ENCODE peak calls at places on chromosomes 13 and 19, in seven cellular contexts. H, F, X, L, K, P and Z are unnamed samples.

GRCh38 chr13:110424596-110425443 is 117.7 kb downstream of the COL4A2 start:
- DNase-seq in X (no peak), L (no peak), F (no peak), P (no peak), K (peak), H (no peak), Z (no peak)

GRCh38 chr19:39310558-39311311 is 9.9 kb downstream of the LRFN1 start:
- DNase-seq in F (no peak), L (peak), H (peak), P (peak), K (no peak), X (no peak), Z (no peak)

GRCh38 chr19:37007587-37008220 is 70.5 kb upstream of the ZNF420 start:
- DNase-seq in L (no peak), X (peak), K (no peak), P (peak), F (peak), H (peak), Z (no peak)

GRCh38 chr19:34350161-34350561 is 14.8 kb upstream of the GPI start:
- DNase-seq in X (no peak), K (no peak), L (no peak), P (no peak), F (no peak), H (no peak), Z (no peak)

GRCh38 chr19:30848626-30849322 is 476.6 kb downstream of the ZNF536 start:
- DNase-seq in L (no peak), X (no peak), P (no peak), F (no peak), H (no peak), K (no peak), Z (no peak)

GRCh38 chr13:65907656-65908441 is 1322.3 kb downstream of the PCDH9 start:
- DNase-seq in L (no peak), X (no peak), K (no peak), F (no peak), H (no peak), P (no peak), Z (no peak)

GRCh38 chr13:111549464-111549863 is 229.0 kb downstream of the TEX29 start:
- DNase-seq in P (no peak), F (no peak), L (no peak), H (no peak), X (no peak), K (no peak), Z (no peak)

GRCh38 chr13:42707003-42707402 is 74.4 kb upstream of the FAM216B start:
- DNase-seq in H (no peak), P (peak), X (no peak), L (no peak), K (no peak), F (no peak), Z (no peak)

GRCh38 chr13:32911506-32911905 is 104.7 kb upstream of the KL start:
- DNase-seq in P (peak), X (peak), H (peak), L (peak), F (no peak), K (peak), Z (no peak)

GRCh38 chr13:29520671-29521070 is 74.8 kb downstream of the SLC7A1 start:
- DNase-seq in L (no peak), P (peak), X (no peak), H (no peak), K (no peak), F (no peak), Z (no peak)

GRCh38 chr19:17829855-17830566 is 8.7 kb upstream of the INSL3 start:
- DNase-seq in X (no peak), L (peak), K (peak), F (no peak), P (peak), H (peak), Z (no peak)

GRCh38 chr13:50572129-50572528 is 271.4 kb downstream of the DLEU7 start:
- DNase-seq in P (no peak), X (no peak), K (no peak), H (no peak), L (no peak), F (no peak), Z (no peak)

GRCh38 chr19:33374406-33374703 is 846 bp downstream of the CEBPG start:
- DNase-seq in F (no peak), H (no peak), X (peak), P (no peak), K (no peak), L (no peak), Z (no peak)

GRCh38 chr13:87680298-87680697 is 9.1 kb downstream of the SLITRK5 start:
- DNase-seq in P (no peak), H (no peak), K (peak), L (no peak), X (no peak), F (no peak), Z (peak)

GRCh38 chr13:110089815-110090214 is 217.1 kb downstream of the COL4A1 start:
- DNase-seq in X (no peak), H (peak), F (no peak), P (no peak), K (no peak), L (no peak), Z (no peak)

GRCh38 chr19:13165091-13165997 is 15.1 kb downstream of the IER2 start:
- DNase-seq in P (peak), F (no peak), L (peak), X (no peak), K (peak), H (peak), Z (no peak)

GRCh38 chr19:2546128-2547032 is 70.5 kb downstream of the GADD45B start:
- DNase-seq in X (no peak), L (peak), K (peak), F (peak), P (peak), H (peak), Z (no peak)

GRCh38 chr13:109610517-109610916 is 175.9 kb downstream of the IRS2 start:
- DNase-seq in H (peak), K (peak), X (no peak), F (no peak), P (peak), L (peak), Z (no peak)

GRCh38 chr19:2412449-2412848 is 14.9 kb downstream of the TIMM13 start:
- DNase-seq in F (no peak), K (no peak), L (no peak), H (no peak), X (no peak), P (no peak), Z (no peak)

GRCh38 chr13:32165791-32166190 is 134.2 kb downstream of the FRY start:
- DNase-seq in H (no peak), L (no peak), X (peak), P (no peak), F (no peak), K (no peak), Z (peak)

GRCh38 chr19:45468159-45468651 is 409 bp downstream of the FOSB start:
- DNase-seq in P (peak), F (no peak), X (no peak), L (peak), K (peak), H (no peak), Z (no peak)

GRCh38 chr13:94419304-94419943 is 60.1 kb downstream of the DCT start:
- DNase-seq in P (peak), F (no peak), X (peak), K (no peak), L (no peak), H (no peak), Z (peak)

GRCh38 chr13:35283856-35284255 is 192.6 kb downstream of the MAB21L1 start:
- DNase-seq in L (no peak), P (peak), K (peak), H (no peak), F (no peak), X (peak), Z (peak)

GRCh38 chr19:35006999-35007365 is 6.9 kb downstream of the GRAMD1A start:
- DNase-seq in H (no peak), L (no peak), F (no peak), X (no peak), K (no peak), P (no peak), Z (no peak)

GRCh38 chr13:31638577-31638976 is 100.7 kb upstream of the RXFP2 start:
- DNase-seq in L (no peak), P (peak), H (no peak), K (no peak), F (no peak), X (peak), Z (peak)

GRCh38 chr13:114097893-114098688 is 34.3 kb downstream of the RASA3 start:
- DNase-seq in H (no peak), P (no peak), X (no peak), F (no peak), L (peak), K (no peak), Z (no peak)

GRCh38 chr19:18468930-18469244 is 31.0 kb upstream of the ISYNA1 start:
- DNase-seq in P (no peak), K (no peak), X (no peak), H (no peak), L (no peak), F (no peak), Z (no peak)

GRCh38 chr13:29754486-29754806 is 96.0 kb downstream of the UBL3 start:
- DNase-seq in H (peak), K (no peak), L (peak), P (peak), F (no peak), X (no peak), Z (no peak)

GRCh38 chr19:16106121-16106520 is 5.6 kb upstream of the RAB8A start:
- DNase-seq in X (peak), F (no peak), H (no peak), K (no peak), L (no peak), P (peak), Z (no peak)

GRCh38 chr13:40981949-40982348 is 37.2 kb downstream of the ELF1 start:
- DNase-seq in P (peak), X (no peak), L (no peak), F (no peak), K (no peak), H (no peak), Z (no peak)

GRCh38 chr13:40982772-40983171 is 36.3 kb downstream of the ELF1 start:
- DNase-seq in P (peak), F (no peak), X (peak), L (no peak), K (peak), H (no peak), Z (no peak)

GRCh38 chr13:40983269-40983668 is 35.8 kb downstream of the ELF1 start:
- DNase-seq in P (peak), L (no peak), X (no peak), F (no peak), H (no peak), K (no peak), Z (no peak)

GRCh38 chr13:40980466-40980865 is 38.6 kb downstream of the ELF1 start:
- DNase-seq in H (no peak), F (no peak), L (no peak), K (no peak), X (no peak), P (no peak), Z (no peak)

GRCh38 chr13:40981361-40981760 is 37.8 kb downstream of the ELF1 start:
- DNase-seq in K (no peak), F (no peak), H (no peak), P (peak), X (no peak), L (no peak), Z (no peak)
- H3K27ac ChIP-seq in K (peak), F (peak), H (no peak), P (no peak), X (no peak), L (no peak), Z (peak)

GRCh38 chr13:26561636-26562537 is 4.4 kb downstream of the WASF3 start:
- DNase-seq in P (peak), K (peak), X (no peak), L (no peak), F (no peak), H (peak), Z (no peak)
- H3K27ac ChIP-seq in P (peak), K (peak), X (no peak), L (peak), F (peak), H (no peak), Z (no peak)

GRCh38 chr19:5954293-5954692 is 23.6 kb downstream of the RANBP3 start:
- DNase-seq in X (no peak), H (no peak), P (no peak), F (no peak), L (no peak), K (no peak), Z (no peak)
- H3K27ac ChIP-seq in X (no peak), H (peak), P (peak), F (peak), L (peak), K (peak), Z (peak)

DNA sequence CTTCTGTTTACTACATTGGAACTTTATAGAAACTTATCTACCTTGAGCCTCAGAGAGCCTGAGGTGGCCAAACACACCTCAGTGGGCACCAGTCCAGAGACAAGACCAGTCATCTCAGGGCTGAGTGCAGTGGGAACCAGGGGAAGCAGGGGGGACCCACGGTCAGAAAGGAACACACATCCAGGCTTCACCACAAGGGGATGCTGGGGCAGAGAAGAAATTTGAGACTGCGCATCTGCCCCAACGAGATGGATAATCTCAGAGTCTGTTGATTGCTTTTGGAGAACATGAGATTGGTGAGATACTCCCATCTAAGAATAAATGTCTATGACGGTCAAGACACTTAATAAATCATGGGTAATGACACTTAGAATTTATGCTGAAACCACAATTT is 98.7 kb downstream of the DOCK9 start:
- DNase-seq in F (no peak), X (no peak), L (no peak), H (no peak), P (no peak), K (no peak), Z (no peak)
- H3K27ac ChIP-seq in F (no peak), X (no peak), L (no peak), H (no peak), P (no peak), K (no peak), Z (no peak)

GRCh38 chr19:10005632-10006334 is 4.5 kb downstream of the COL5A3 start:
- DNase-seq in F (no peak), K (no peak), P (no peak), X (no peak), L (no peak), H (no peak), Z (no peak)
- H3K27ac ChIP-seq in F (peak), K (no peak), P (no peak), X (no peak), L (no peak), H (no peak), Z (no peak)

GRCh38 chr19:47075941-47076340 is 27.5 kb upstream of the TMEM160 start:
- DNase-seq in L (no peak), F (no peak), K (no peak), X (no peak), H (no peak), P (no peak), Z (no peak)

GRCh38 chr19:47086280-47086679 is 27.3 kb downstream of the ZC3H4 start:
- DNase-seq in H (no peak), P (no peak), F (no peak), K (no peak), L (no peak), X (no peak), Z (no peak)

GRCh38 chr19:47082493-47082892 is 31.1 kb downstream of the ZC3H4 start:
- DNase-seq in F (no peak), L (no peak), P (no peak), H (no peak), K (no peak), X (no peak), Z (no peak)

GRCh38 chr19:47084879-47085439 is 28.6 kb downstream of the ZC3H4 start:
- DNase-seq in P (no peak), X (no peak), K (no peak), L (no peak), H (no peak), F (no peak), Z (no peak)

GRCh38 chr19:47081095-47081494 is 32.5 kb downstream of the ZC3H4 start:
- DNase-seq in K (no peak), H (no peak), P (no peak), X (no peak), L (no peak), F (no peak), Z (no peak)
- H3K27ac ChIP-seq in K (peak), H (peak), P (no peak), X (no peak), L (no peak), F (peak), Z (peak)

GRCh38 chr13:97394542-97394941 is 39.4 kb upstream of the RAP2A start:
- DNase-seq in X (no peak), H (no peak), K (no peak), L (no peak), P (no peak), F (no peak), Z (no peak)

GRCh38 chr13:97397267-97397666 is 36.7 kb upstream of the RAP2A start:
- DNase-seq in K (no peak), L (no peak), F (no peak), X (no peak), P (no peak), H (no peak), Z (no peak)

GRCh38 chr13:97392020-97392419 is 41.9 kb upstream of the RAP2A start:
- DNase-seq in H (no peak), K (no peak), L (no peak), F (no peak), X (no peak), P (no peak), Z (no peak)

GRCh38 chr13:97391201-97391600 is 42.8 kb upstream of the RAP2A start:
- DNase-seq in X (no peak), P (peak), K (no peak), H (no peak), L (no peak), F (no peak), Z (no peak)

DNA sequence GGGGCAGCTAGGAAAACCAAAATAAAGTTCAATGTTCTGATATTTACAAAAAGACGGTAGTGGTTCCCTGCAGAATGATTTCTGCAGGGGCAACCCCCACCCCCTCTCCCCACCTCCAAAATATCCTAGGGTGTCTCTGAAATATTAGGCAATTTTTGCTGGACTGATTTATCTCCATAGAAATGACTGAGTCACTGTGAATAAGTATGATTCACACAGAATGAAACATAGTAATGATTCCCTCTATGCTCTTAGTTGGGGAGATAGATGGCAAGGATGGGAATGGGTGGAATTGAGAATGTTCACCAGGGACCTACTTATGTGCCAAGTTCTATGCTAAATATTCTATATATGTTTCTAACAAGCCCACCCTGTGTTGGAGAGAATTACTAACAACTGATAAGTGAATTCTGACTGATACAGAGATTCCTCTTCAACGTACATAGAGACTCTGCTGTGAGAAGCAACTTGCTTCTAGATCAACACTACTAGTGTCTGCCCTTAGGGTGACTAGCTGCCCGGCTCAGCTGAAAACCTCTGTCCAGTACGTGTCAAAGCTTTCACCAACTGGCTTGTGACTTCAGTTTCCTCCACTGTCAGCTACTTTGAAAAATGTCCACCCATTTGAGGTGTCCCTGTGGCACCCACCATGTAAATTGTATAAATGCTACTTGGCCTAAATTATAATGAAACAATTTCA is 38.4 kb upstream of the RAP2A start:
- DNase-seq in H (no peak), L (no peak), F (no peak), X (peak), K (no peak), P (peak), Z (no peak)
- H3K27ac ChIP-seq in H (no peak), L (no peak), F (no peak), X (no peak), K (no peak), P (no peak), Z (no peak)

GRCh38 chr13:20608438-20609020 is 41.6 kb downstream of the IFT88 start:
- DNase-seq in L (no peak), F (no peak), P (peak), K (no peak), H (no peak), X (no peak), Z (no peak)
- H3K27ac ChIP-seq in L (no peak), F (no peak), P (no peak), K (no peak), H (no peak), X (no peak), Z (no peak)

GRCh38 chr13:102195566-102196462 is 206.0 kb downstream of the FGF14 start:
- DNase-seq in X (peak), F (no peak), K (no peak), P (no peak), H (no peak), L (no peak), Z (peak)
- H3K27ac ChIP-seq in X (peak), F (peak), K (no peak), P (no peak), H (no peak), L (no peak), Z (peak)